ENCODE peak calls at places on chromosomes 1 and 21, in six cellular contexts. One of them, this sample, is unnamed.

GRCh38 chr1:169785267-169785666 is 9.4 kb downstream of the METTL18 start:
- DNase-seq in MM.1S: no peak
- DNase-seq in GM13976: no peak
- DNase-seq in astrocyte of the cerebellum: no peak
- DNase-seq in brain microvascular endothelial cell: no peak
- DNase-seq in fibroblast of villous mesenchyme: no peak
- DNase-seq in this sample: no peak

GRCh38 chr21:33539612-33540011 is 2.3 kb downstream of the GART start:
- DNase-seq in MM.1S: no peak
- DNase-seq in brain microvascular endothelial cell: peak
- DNase-seq in GM13976: no peak
- DNase-seq in astrocyte of the cerebellum: no peak
- DNase-seq in fibroblast of villous mesenchyme: no peak
- DNase-seq in this sample: no peak

GRCh38 chr21:46117586-46118304 is 19.8 kb downstream of the COL6A2 start:
- DNase-seq in brain microvascular endothelial cell: no peak
- DNase-seq in MM.1S: no peak
- DNase-seq in fibroblast of villous mesenchyme: no peak
- DNase-seq in GM13976: no peak
- DNase-seq in astrocyte of the cerebellum: no peak
- DNase-seq in this sample: no peak

GRCh38 chr1:110872745-110873435 is at the start of gene CD53:
- DNase-seq in astrocyte of the cerebellum: no peak
- DNase-seq in fibroblast of villous mesenchyme: no peak
- DNase-seq in brain microvascular endothelial cell: no peak
- DNase-seq in MM.1S: peak
- DNase-seq in GM13976: peak
- DNase-seq in this sample: peak

GRCh38 chr21:26555554-26555953 is 17.5 kb downstream of the CYYR1 start:
- DNase-seq in astrocyte of the cerebellum: no peak
- DNase-seq in brain microvascular endothelial cell: no peak
- DNase-seq in GM13976: no peak
- DNase-seq in fibroblast of villous mesenchyme: no peak
- DNase-seq in MM.1S: no peak
- DNase-seq in this sample: no peak

GRCh38 chr1:109718495-109718894 is 6.4 kb downstream of the GSTM5 start:
- DNase-seq in fibroblast of villous mesenchyme: no peak
- DNase-seq in astrocyte of the cerebellum: no peak
- DNase-seq in MM.1S: no peak
- DNase-seq in brain microvascular endothelial cell: no peak
- DNase-seq in GM13976: no peak
- DNase-seq in this sample: no peak

GRCh38 chr1:167935252-167936067 is 1.0 kb upstream of the DCAF6 start:
- DNase-seq in brain microvascular endothelial cell: peak
- DNase-seq in GM13976: peak
- DNase-seq in astrocyte of the cerebellum: peak
- DNase-seq in fibroblast of villous mesenchyme: peak
- DNase-seq in MM.1S: peak
- DNase-seq in this sample: peak

GRCh38 chr1:99707535-99708142 is 58.8 kb downstream of the FRRS1 start:
- DNase-seq in astrocyte of the cerebellum: peak
- DNase-seq in fibroblast of villous mesenchyme: peak
- DNase-seq in MM.1S: peak
- DNase-seq in brain microvascular endothelial cell: peak
- DNase-seq in GM13976: peak
- DNase-seq in this sample: peak

GRCh38 chr1:26200413-26200812 is 10.0 kb downstream of the CATSPER4 start:
- DNase-seq in astrocyte of the cerebellum: no peak
- DNase-seq in GM13976: no peak
- DNase-seq in brain microvascular endothelial cell: no peak
- DNase-seq in fibroblast of villous mesenchyme: no peak
- DNase-seq in MM.1S: no peak
- DNase-seq in this sample: no peak

GRCh38 chr1:17438977-17439249 is 564 bp downstream of the RCC2 start:
- DNase-seq in fibroblast of villous mesenchyme: no peak
- DNase-seq in brain microvascular endothelial cell: no peak
- DNase-seq in MM.1S: no peak
- DNase-seq in astrocyte of the cerebellum: no peak
- DNase-seq in GM13976: no peak
- DNase-seq in this sample: no peak

GRCh38 chr1:86478747-86479146 is 10.0 kb downstream of the CLCA1 start:
- DNase-seq in MM.1S: no peak
- DNase-seq in GM13976: no peak
- DNase-seq in brain microvascular endothelial cell: no peak
- DNase-seq in fibroblast of villous mesenchyme: no peak
- DNase-seq in astrocyte of the cerebellum: no peak
- DNase-seq in this sample: no peak

GRCh38 chr1:212179394-212180076 is 105.7 kb upstream of the PPP2R5A start:
- DNase-seq in GM13976: no peak
- DNase-seq in fibroblast of villous mesenchyme: peak
- DNase-seq in brain microvascular endothelial cell: peak
- DNase-seq in MM.1S: no peak
- DNase-seq in astrocyte of the cerebellum: peak
- DNase-seq in this sample: no peak

GRCh38 chr1:184622136-184622823 is 132.4 kb downstream of the EDEM3 start:
- DNase-seq in astrocyte of the cerebellum: peak
- DNase-seq in fibroblast of villous mesenchyme: peak
- DNase-seq in GM13976: no peak
- DNase-seq in MM.1S: no peak
- DNase-seq in brain microvascular endothelial cell: peak
- DNase-seq in this sample: no peak

GRCh38 chr21:36646645-36647044 is 52.3 kb upstream of the SIM2 start:
- DNase-seq in GM13976: no peak
- DNase-seq in fibroblast of villous mesenchyme: no peak
- DNase-seq in astrocyte of the cerebellum: no peak
- DNase-seq in MM.1S: no peak
- DNase-seq in brain microvascular endothelial cell: no peak
- DNase-seq in this sample: no peak

GRCh38 chr21:41803316-41803715 is 36.5 kb upstream of the RIPK4 start:
- DNase-seq in fibroblast of villous mesenchyme: no peak
- DNase-seq in brain microvascular endothelial cell: no peak
- DNase-seq in GM13976: no peak
- DNase-seq in MM.1S: no peak
- DNase-seq in astrocyte of the cerebellum: no peak
- DNase-seq in this sample: no peak

GRCh38 chr1:11273595-11274234 is 717 bp downstream of the UBIAD1 start:
- DNase-seq in fibroblast of villous mesenchyme: no peak
- DNase-seq in GM13976: no peak
- DNase-seq in brain microvascular endothelial cell: no peak
- DNase-seq in astrocyte of the cerebellum: no peak
- DNase-seq in MM.1S: peak
- DNase-seq in this sample: no peak

GRCh38 chr1:11498956-11499824 is 20.2 kb downstream of the DISP3 start:
- DNase-seq in MM.1S: no peak
- DNase-seq in brain microvascular endothelial cell: no peak
- DNase-seq in fibroblast of villous mesenchyme: no peak
- DNase-seq in GM13976: no peak
- DNase-seq in astrocyte of the cerebellum: no peak
- DNase-seq in this sample: no peak

GRCh38 chr21:28884976-28885852 is 107.5 kb downstream of the LTN1 start:
- DNase-seq in MM.1S: peak
- DNase-seq in astrocyte of the cerebellum: peak
- DNase-seq in brain microvascular endothelial cell: peak
- DNase-seq in GM13976: peak
- DNase-seq in fibroblast of villous mesenchyme: peak
- DNase-seq in this sample: peak

GRCh38 chr21:41816583-41817165 is 49.8 kb upstream of the RIPK4 start:
- DNase-seq in MM.1S: peak
- DNase-seq in brain microvascular endothelial cell: peak
- DNase-seq in GM13976: peak
- DNase-seq in fibroblast of villous mesenchyme: peak
- DNase-seq in astrocyte of the cerebellum: peak
- DNase-seq in this sample: peak

GRCh38 chr1:77975907-77976306 is 3.0 kb downstream of the FUBP1 start:
- DNase-seq in MM.1S: no peak
- DNase-seq in fibroblast of villous mesenchyme: no peak
- DNase-seq in GM13976: no peak
- DNase-seq in astrocyte of the cerebellum: no peak
- DNase-seq in brain microvascular endothelial cell: no peak
- DNase-seq in this sample: no peak

GRCh38 chr1:169451425-169451824 is 24.2 kb upstream of the CCDC181 start:
- DNase-seq in GM13976: no peak
- DNase-seq in MM.1S: no peak
- DNase-seq in astrocyte of the cerebellum: no peak
- DNase-seq in fibroblast of villous mesenchyme: no peak
- DNase-seq in brain microvascular endothelial cell: no peak
- DNase-seq in this sample: no peak

GRCh38 chr1:162635418-162635817 is 3.2 kb downstream of the DDR2 start:
- DNase-seq in fibroblast of villous mesenchyme: no peak
- DNase-seq in MM.1S: no peak
- DNase-seq in GM13976: no peak
- DNase-seq in brain microvascular endothelial cell: no peak
- DNase-seq in astrocyte of the cerebellum: no peak
- DNase-seq in this sample: no peak

GRCh38 chr1:44035726-44036408 is 4.6 kb upstream of the SLC6A9 start:
- DNase-seq in astrocyte of the cerebellum: no peak
- DNase-seq in MM.1S: no peak
- DNase-seq in fibroblast of villous mesenchyme: peak
- DNase-seq in GM13976: peak
- DNase-seq in brain microvascular endothelial cell: no peak
- DNase-seq in this sample: peak

GRCh38 chr1:55781944-55782482 is 566.8 kb upstream of the USP24 start:
- DNase-seq in fibroblast of villous mesenchyme: peak
- DNase-seq in astrocyte of the cerebellum: peak
- DNase-seq in GM13976: no peak
- DNase-seq in MM.1S: no peak
- DNase-seq in brain microvascular endothelial cell: peak
- DNase-seq in this sample: no peak

GRCh38 chr1:93963585-93963984 is 54.4 kb upstream of the GCLM start:
- DNase-seq in astrocyte of the cerebellum: no peak
- DNase-seq in brain microvascular endothelial cell: no peak
- DNase-seq in MM.1S: no peak
- DNase-seq in fibroblast of villous mesenchyme: no peak
- DNase-seq in GM13976: no peak
- DNase-seq in this sample: no peak

GRCh38 chr1:163039694-163040093 is 29.5 kb upstream of the RGS4 start:
- DNase-seq in brain microvascular endothelial cell: no peak
- DNase-seq in fibroblast of villous mesenchyme: no peak
- DNase-seq in GM13976: no peak
- DNase-seq in astrocyte of the cerebellum: no peak
- DNase-seq in MM.1S: no peak
- DNase-seq in this sample: no peak

GRCh38 chr1:180230791-180231505 is 884 bp downstream of the LHX4 start:
- DNase-seq in brain microvascular endothelial cell: no peak
- DNase-seq in fibroblast of villous mesenchyme: peak
- DNase-seq in astrocyte of the cerebellum: no peak
- DNase-seq in MM.1S: peak
- DNase-seq in GM13976: no peak
- DNase-seq in this sample: no peak

GRCh38 chr1:54273092-54273836 is 73.3 kb downstream of the MRPL37 start:
- DNase-seq in brain microvascular endothelial cell: peak
- DNase-seq in fibroblast of villous mesenchyme: peak
- DNase-seq in MM.1S: no peak
- DNase-seq in GM13976: no peak
- DNase-seq in astrocyte of the cerebellum: peak
- DNase-seq in this sample: no peak

DNA sequence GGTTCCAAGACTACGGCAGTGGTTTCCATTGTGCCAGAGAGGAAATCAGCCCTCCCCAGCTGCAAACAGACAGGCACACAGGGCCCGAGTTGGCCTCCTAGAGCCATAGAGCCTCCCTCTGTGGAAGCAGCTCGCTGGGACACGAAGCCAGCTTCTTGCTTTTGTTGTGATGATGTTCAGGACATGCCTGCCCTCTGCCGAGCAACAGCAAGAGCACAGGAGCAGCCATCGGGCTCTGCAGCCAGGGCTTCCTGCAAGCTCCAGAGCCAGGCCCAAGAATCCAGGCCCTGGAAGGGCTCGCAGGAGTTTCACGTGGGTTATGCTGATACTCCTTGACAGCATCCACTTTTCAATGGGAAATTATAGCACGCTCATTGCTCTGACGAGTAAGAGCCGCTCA is 18.5 kb downstream of the NPHP4 start:
- DNase-seq in MM.1S: no peak
- DNase-seq in GM13976: no peak
- DNase-seq in fibroblast of villous mesenchyme: no peak
- DNase-seq in brain microvascular endothelial cell: no peak
- DNase-seq in astrocyte of the cerebellum: no peak
- DNase-seq in this sample: no peak
- TF ChIP-seq CTCF in MM.1S: no peak
- TF ChIP-seq CTCF in GM13976: no peak
- TF ChIP-seq CTCF in fibroblast of villous mesenchyme: no peak
- TF ChIP-seq CTCF in brain microvascular endothelial cell: peak
- TF ChIP-seq CTCF in astrocyte of the cerebellum: peak
- TF ChIP-seq CTCF in this sample: no peak

GRCh38 chr1:222124602-222125001 is 382.7 kb upstream of the DUSP10 start:
- DNase-seq in MM.1S: no peak
- DNase-seq in brain microvascular endothelial cell: no peak
- DNase-seq in GM13976: no peak
- DNase-seq in astrocyte of the cerebellum: no peak
- DNase-seq in fibroblast of villous mesenchyme: no peak
- DNase-seq in this sample: no peak
- TF ChIP-seq CTCF in MM.1S: peak
- TF ChIP-seq CTCF in brain microvascular endothelial cell: peak
- TF ChIP-seq CTCF in GM13976: no peak
- TF ChIP-seq CTCF in astrocyte of the cerebellum: peak
- TF ChIP-seq CTCF in fibroblast of villous mesenchyme: peak
- TF ChIP-seq CTCF in this sample: no peak

DNA sequence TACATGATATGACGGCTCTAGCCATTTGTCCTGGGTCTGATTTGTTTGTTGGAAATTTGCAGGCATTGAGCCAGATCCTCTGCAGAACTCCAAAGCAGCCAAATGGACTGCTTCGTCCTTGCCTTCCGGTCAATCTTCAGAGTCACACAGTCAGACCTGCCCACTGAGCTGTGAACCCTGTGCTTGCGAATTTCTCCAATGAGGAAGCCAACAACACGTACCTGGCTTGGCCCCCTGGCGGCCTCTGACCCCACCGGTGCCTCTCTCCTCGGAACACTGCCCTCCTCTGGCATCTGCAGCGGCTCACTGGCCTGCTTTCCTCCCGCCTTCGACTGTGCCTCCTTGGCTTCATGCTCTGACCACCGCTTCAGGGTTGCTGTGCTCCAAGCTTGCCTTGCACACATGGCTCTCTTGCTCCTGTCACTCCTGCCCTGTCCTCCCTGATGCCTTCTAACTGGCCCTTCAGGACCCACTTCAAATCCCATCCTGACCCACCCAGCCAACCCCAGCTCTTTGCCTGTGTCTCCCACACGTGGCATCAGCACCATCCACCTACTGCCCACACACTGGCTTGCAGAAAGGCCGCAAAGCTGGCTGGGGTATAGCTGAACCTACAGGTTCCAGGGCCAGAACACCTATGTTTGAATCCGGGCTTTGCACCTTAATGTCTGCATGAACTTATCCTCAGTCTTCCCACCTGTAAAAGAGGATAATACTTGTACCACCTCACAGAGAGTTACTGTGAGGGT is 128.2 kb downstream of the KCNN3 start:
- DNase-seq in MM.1S: no peak
- DNase-seq in GM13976: no peak
- DNase-seq in brain microvascular endothelial cell: no peak
- DNase-seq in fibroblast of villous mesenchyme: no peak
- DNase-seq in astrocyte of the cerebellum: no peak
- DNase-seq in this sample: no peak
- TF ChIP-seq CTCF in MM.1S: no peak
- TF ChIP-seq CTCF in GM13976: no peak
- TF ChIP-seq CTCF in brain microvascular endothelial cell: peak
- TF ChIP-seq CTCF in fibroblast of villous mesenchyme: no peak
- TF ChIP-seq CTCF in astrocyte of the cerebellum: no peak
- TF ChIP-seq CTCF in this sample: no peak

GRCh38 chr1:67771152-67771551 is 62.1 kb downstream of the GNG12 start:
- DNase-seq in astrocyte of the cerebellum: no peak
- DNase-seq in GM13976: no peak
- DNase-seq in MM.1S: no peak
- DNase-seq in fibroblast of villous mesenchyme: no peak
- DNase-seq in brain microvascular endothelial cell: peak
- DNase-seq in this sample: no peak
- TF ChIP-seq CTCF in astrocyte of the cerebellum: no peak
- TF ChIP-seq CTCF in GM13976: no peak
- TF ChIP-seq CTCF in MM.1S: no peak
- TF ChIP-seq CTCF in fibroblast of villous mesenchyme: no peak
- TF ChIP-seq CTCF in brain microvascular endothelial cell: peak
- TF ChIP-seq CTCF in this sample: no peak